ENCODE peak calls at places on chromosomes 12 and 14, in six cellular contexts. F, N, P, C, H and I are unnamed samples.
A peak's percentile ranks its signal among the peaks of the same experiment; 100 is the strongest.

GRCh38 chr14:93212432-93212831 is 5.4 kb downstream of the UBR7 start:
- DNase-seq in F (no peak), N (no peak), P (no peak), C (no peak), H (no peak), I (no peak)

GRCh38 chr14:79699206-79699605 is 512.1 kb downstream of the DIO2 start:
- DNase-seq in F (no peak), N (no peak), P (no peak), C (no peak), H (no peak), I (no peak)

GRCh38 chr12:32025906-32026305 is 66.7 kb downstream of the RESF1 start:
- DNase-seq in F (no peak), N (no peak), P (no peak), C (no peak), H (no peak), I (no peak)

GRCh38 chr12:88518863-88519403 is 61.3 kb downstream of the KITLG start:
- DNase-seq in F (no peak), N (no peak), P (no peak), C (no peak), H (no peak), I (no peak)

GRCh38 chr14:96053600-96054381 is 14.6 kb downstream of the C14orf132 start:
- DNase-seq in F (no peak), N (peak; percentile 89), P (no peak), C (peak; percentile 78), H (no peak), I (peak; percentile 91)

GRCh38 chr12:1611775-1612174 is 17.3 kb upstream of the WNT5B start:
- DNase-seq in F (no peak), N (no peak), P (no peak), C (no peak), H (no peak), I (no peak)

GRCh38 chr12:11829764-11830194 is 180.3 kb downstream of the ETV6 start:
- DNase-seq in F (no peak), N (peak; percentile 51), P (no peak), C (no peak), H (no peak), I (no peak)

GRCh38 chr14:92582706-92583452 is 69.3 kb downstream of the RIN3 start:
- DNase-seq in F (no peak), N (no peak), P (no peak), C (no peak), H (no peak), I (no peak)

GRCh38 chr14:92684801-92685560 is 63.4 kb downstream of the LGMN start:
- DNase-seq in F (peak; percentile 64), N (no peak), P (no peak), C (no peak), H (no peak), I (no peak)

GRCh38 chr12:125185740-125186470 is 120.7 kb downstream of the AACS start:
- DNase-seq in F (peak; percentile 87), N (peak; percentile 68), P (peak; percentile 65), C (peak; percentile 31), H (peak; percentile 53), I (peak; percentile 80)

GRCh38 chr12:23626791-23627190 is 322.7 kb downstream of the SOX5 start:
- DNase-seq in F (no peak), N (no peak), P (no peak), C (no peak), H (no peak), I (no peak)

GRCh38 chr14:68814376-68815287 is 21.8 kb upstream of the ZFP36L1 start:
- DNase-seq in F (no peak), N (peak; percentile 79), P (peak; percentile 78), C (no peak), H (peak; percentile 74), I (no peak)

GRCh38 chr12:87801860-87802720 is 227.1 kb downstream of the C12orf50 start:
- DNase-seq in F (no peak), N (no peak), P (no peak), C (no peak), H (no peak), I (no peak)

GRCh38 chr12:124607681-124608425 is 40.4 kb upstream of the NCOR2 start:
- DNase-seq in F (no peak), N (no peak), P (no peak), C (no peak), H (no peak), I (no peak)

GRCh38 chr12:64744422-64745258 is 14.6 kb downstream of the GNS start:
- DNase-seq in F (no peak), N (no peak), P (peak; percentile 36), C (no peak), H (peak; percentile 41), I (no peak)

GRCh38 chr14:70915415-70915814 is 8.2 kb downstream of the PCNX1 start:
- DNase-seq in F (no peak), N (no peak), P (no peak), C (no peak), H (no peak), I (no peak)

GRCh38 chr12:131229426-131230339 is 276.0 kb downstream of the ADGRD1 start:
- DNase-seq in F (no peak), N (peak; percentile 87), P (no peak), C (no peak), H (no peak), I (no peak)

GRCh38 chr12:88416786-88417185 is 163.5 kb downstream of the KITLG start:
- DNase-seq in F (no peak), N (no peak), P (no peak), C (no peak), H (no peak), I (no peak)

GRCh38 chr14:63730659-63731058 is 2.8 kb upstream of the SGPP1 start:
- DNase-seq in F (no peak), N (no peak), P (no peak), C (no peak), H (no peak), I (no peak)

GRCh38 chr12:8637244-8637643 is 24.6 kb upstream of the AICDA start:
- DNase-seq in F (no peak), N (no peak), P (no peak), C (no peak), H (no peak), I (no peak)

GRCh38 chr12:109951751-109952150 is 44.4 kb downstream of the GIT2 start:
- DNase-seq in F (peak; percentile 68), N (peak; percentile 74), P (no peak), C (peak; percentile 34), H (no peak), I (peak; percentile 74)

GRCh38 chr12:131747276-131747675 is 36.4 kb downstream of the SFSWAP start:
- DNase-seq in F (no peak), N (peak; percentile 44), P (no peak), C (no peak), H (no peak), I (no peak)

GRCh38 chr12:97944576-97944975 is 482.0 kb downstream of the RMST start:
- DNase-seq in F (no peak), N (no peak), P (no peak), C (no peak), H (no peak), I (peak; percentile 1)

GRCh38 chr12:102438047-102438822 is 42.1 kb downstream of the IGF1 start:
- DNase-seq in F (no peak), N (no peak), P (no peak), C (no peak), H (peak; percentile 10), I (no peak)

GRCh38 chr12:4005851-4006400 is 132.7 kb upstream of the PARP11 start:
- DNase-seq in F (no peak), N (no peak), P (no peak), C (no peak), H (no peak), I (no peak)
- TF ChIP-seq POLR2A in F (no peak), N (no peak), P (no peak), C (no peak), H (no peak), I (no peak)

GRCh38 chr12:120209851-120210250 is 8.9 kb upstream of the RPLP0 start:
- DNase-seq in F (no peak), N (no peak), P (no peak), C (no peak), H (no peak), I (no peak)

GRCh38 chr12:120213758-120214157 is 12.8 kb upstream of the RPLP0 start:
- DNase-seq in F (no peak), N (no peak), P (no peak), C (no peak), H (no peak), I (no peak)

GRCh38 chr12:120211904-120212283 is 11.0 kb upstream of the RPLP0 start:
- DNase-seq in F (no peak), N (no peak), P (no peak), C (no peak), H (no peak), I (no peak)

GRCh38 chr12:120212301-120212700 is 11.4 kb upstream of the RPLP0 start:
- DNase-seq in F (no peak), N (no peak), P (no peak), C (no peak), H (no peak), I (no peak)

GRCh38 chr12:120211243-120211903 is 10.5 kb upstream of the RPLP0 start:
- DNase-seq in F (no peak), N (no peak), P (no peak), C (no peak), H (no peak), I (no peak)
- TF ChIP-seq POLR2A in F (no peak), N (no peak), P (no peak), C (no peak), H (no peak), I (no peak)

DNA sequence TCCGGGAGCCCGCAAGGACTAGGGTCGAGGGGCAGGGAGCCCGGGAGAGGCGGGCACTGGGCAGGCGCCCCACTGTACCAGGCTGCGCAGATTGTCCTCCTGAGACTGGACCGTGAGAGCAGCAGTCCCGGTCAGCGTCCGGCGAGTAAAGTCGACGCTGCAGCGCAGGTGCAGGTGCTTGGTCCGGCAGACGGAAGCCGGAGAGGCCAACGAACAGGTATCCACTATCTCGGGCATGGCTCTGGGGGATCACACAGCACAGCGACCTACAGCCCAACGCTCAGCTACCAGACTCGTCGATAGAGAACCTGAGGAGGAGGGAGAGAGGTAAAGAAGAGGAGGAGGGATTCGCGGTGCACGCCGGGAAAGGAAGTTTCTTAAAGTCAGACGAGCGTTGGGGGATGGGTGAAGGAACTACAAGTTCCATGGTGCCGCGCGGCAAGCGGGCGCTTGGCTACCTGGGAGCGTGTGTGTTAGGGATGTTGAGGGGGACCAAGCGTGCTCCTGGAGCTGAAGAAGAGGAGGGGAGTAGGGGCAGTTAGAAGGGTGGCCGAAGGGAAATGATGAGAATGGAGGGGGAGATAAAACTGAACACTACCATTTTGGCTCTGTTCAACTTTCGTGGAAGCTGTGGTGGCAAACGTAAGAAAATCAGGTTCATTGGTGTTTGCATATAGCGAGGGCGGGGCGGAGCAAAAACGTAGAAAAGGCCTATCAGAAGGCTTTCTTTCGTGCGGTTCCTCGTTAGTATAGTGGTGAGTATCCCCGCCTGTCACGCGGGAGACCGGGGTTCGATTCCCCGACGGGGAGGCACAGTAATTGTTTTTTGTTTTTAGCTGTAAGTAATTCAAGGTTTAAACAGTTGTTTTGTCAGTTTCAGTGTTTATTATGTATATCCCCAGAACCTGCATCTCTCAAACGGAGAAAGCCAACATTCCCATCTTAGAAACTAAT is at the start of gene LTA4H:
- DNase-seq in F (peak; percentile 96), N (peak; percentile 99), P (peak; percentile 97), C (peak; percentile 96), H (peak; percentile 97), I (peak; percentile 79)
- TF ChIP-seq POLR2A in F (no peak), N (peak; percentile 95), P (peak; percentile 98), C (peak; percentile 44), H (peak; percentile 99), I (peak; percentile 95)

DNA sequence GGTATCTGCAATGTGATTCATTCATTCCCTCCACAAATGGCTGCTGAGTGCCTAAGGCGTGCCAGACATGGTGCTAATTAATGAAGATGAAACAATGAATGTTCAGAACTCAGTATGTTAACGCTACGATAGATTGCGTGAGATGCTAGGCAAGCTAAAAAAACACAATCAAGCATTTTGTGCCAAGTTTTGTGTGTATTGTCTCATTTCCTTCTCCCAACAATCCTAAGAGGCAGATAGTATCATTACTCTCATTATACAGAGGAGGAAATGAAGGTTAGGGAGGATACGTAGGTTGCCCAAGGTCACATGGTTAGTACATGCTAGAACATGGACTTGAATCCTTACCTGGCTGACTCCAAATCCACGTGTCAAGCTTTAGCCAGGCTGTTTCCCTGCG is 264.4 kb downstream of the EFCAB11 start:
- DNase-seq in F (no peak), N (no peak), P (no peak), C (no peak), H (no peak), I (no peak)
- TF ChIP-seq POLR2A in F (no peak), N (no peak), P (no peak), C (no peak), H (no peak), I (no peak)